ENCODE peak calls at places on chromosomes 2 and 18, in eight cellular contexts. K, V, O, N, Y, W, C and T are unnamed samples.

GRCh38 chr2:218963597-218963996 is 4.1 kb downstream of the CDK5R2 start:
- DNase-seq in Y (no peak), K (no peak), V (no peak), C (no peak), O (no peak), W (no peak), N (no peak), T (no peak)

GRCh38 chr18:44887227-44887631 is 206.5 kb downstream of the SETBP1 start:
- DNase-seq in K (no peak), V (peak; percentile 7), N (no peak), Y (no peak), C (no peak), O (peak; percentile 71), W (no peak), T (peak; percentile 55)

GRCh38 chr2:237096911-237097310 is 11.2 kb downstream of the COPS8 start:
- DNase-seq in W (no peak), K (peak; percentile 60), V (no peak), C (no peak), Y (no peak), O (no peak), N (no peak), T (no peak)

GRCh38 chr2:38596229-38596628 is 6.5 kb downstream of the HNRNPLL start:
- DNase-seq in O (no peak), C (no peak), N (no peak), V (no peak), W (no peak), K (no peak), Y (no peak), T (no peak)

GRCh38 chr2:200624660-200625059 is 38.8 kb downstream of the AOX1 start:
- DNase-seq in N (no peak), V (no peak), O (no peak), K (no peak), Y (no peak), C (no peak), W (no peak), T (no peak)

GRCh38 chr2:37854676-37855282 is 70.3 kb upstream of the RMDN2 start:
- DNase-seq in V (no peak), O (no peak), N (no peak), Y (no peak), K (no peak), C (no peak), W (no peak), T (no peak)

GRCh38 chr18:49476664-49477411 is 10.2 kb downstream of the C18orf32 start:
- DNase-seq in Y (no peak), N (no peak), K (no peak), C (no peak), O (no peak), V (peak; percentile 8), W (no peak), T (peak; percentile 50)

GRCh38 chr2:188773075-188773474 is 201.1 kb upstream of the COL3A1 start:
- DNase-seq in V (no peak), Y (no peak), K (no peak), W (no peak), O (no peak), C (no peak), N (no peak), T (no peak)

GRCh38 chr18:59546164-59546563 is 151.1 kb downstream of the CCBE1 start:
- DNase-seq in K (no peak), W (no peak), C (no peak), V (no peak), Y (no peak), O (peak; percentile 22), N (no peak), T (no peak)

DNA sequence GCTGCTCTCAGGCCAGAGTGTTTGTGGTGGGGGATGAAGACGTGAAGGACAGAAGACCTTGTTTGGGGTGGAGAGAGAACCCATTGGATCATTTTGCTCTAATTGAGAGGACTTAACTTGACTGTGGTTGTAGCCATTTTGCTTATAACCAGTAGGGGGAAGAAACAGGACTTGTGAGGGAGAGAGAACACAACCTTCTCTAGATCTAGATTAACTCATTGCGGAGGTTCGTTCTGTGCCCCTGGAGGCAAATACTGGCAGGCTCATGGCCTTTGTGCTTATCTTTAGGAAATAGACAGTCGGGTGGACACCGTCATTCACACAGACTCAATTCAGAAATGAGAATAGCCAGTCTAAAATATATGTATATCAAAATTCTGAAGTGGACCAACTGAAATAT is 147.0 kb upstream of the LHCGR start:
- DNase-seq in W (no peak), V (no peak), K (no peak), O (no peak), Y (no peak), N (no peak), C (no peak), T (no peak)
- TF ChIP-seq CTCF in W (no peak), V (no peak), K (no peak), O (no peak), Y (no peak), N (no peak), C (no peak), T (no peak)

GRCh38 chr2:216172493-216172892 is 63.3 kb downstream of the XRCC5 start:
- DNase-seq in N (no peak), W (no peak), Y (no peak), K (no peak), V (no peak), O (no peak), C (no peak), T (no peak)

GRCh38 chr2:216170362-216170761 is 61.2 kb downstream of the XRCC5 start:
- DNase-seq in C (no peak), K (no peak), N (no peak), V (no peak), Y (no peak), W (no peak), O (no peak), T (no peak)

GRCh38 chr2:216169087-216169486 is 59.9 kb downstream of the XRCC5 start:
- DNase-seq in C (no peak), K (no peak), O (no peak), N (no peak), V (no peak), Y (no peak), W (no peak), T (no peak)

DNA sequence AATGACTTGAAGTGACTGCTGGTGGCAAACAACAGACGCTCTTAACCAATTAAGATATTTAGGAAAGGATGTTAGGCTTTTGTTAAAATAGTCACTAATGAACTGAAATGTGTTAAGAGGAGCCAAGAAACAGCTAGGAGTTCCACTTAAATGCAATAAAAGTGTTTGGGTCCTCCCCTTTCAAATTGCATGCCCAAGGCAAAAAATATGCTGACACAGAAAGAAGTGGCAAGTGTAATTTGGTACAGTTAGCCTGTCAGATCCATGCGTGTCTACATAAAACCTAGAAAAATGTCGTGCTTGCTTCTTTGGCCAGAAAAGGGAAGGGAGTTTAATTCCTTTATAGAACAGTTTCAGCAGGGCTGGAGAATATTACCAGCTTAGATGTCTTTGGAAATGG is 61.9 kb downstream of the XRCC5 start:
- DNase-seq in W (no peak), N (no peak), V (no peak), Y (no peak), K (no peak), O (no peak), C (no peak), T (no peak)
- H3K36me3 ChIP-seq in W (peaks cover 83% of the 10 kb centered on the region), N (peaks cover 16% of the 10 kb centered on the region), V (peaks cover 26% of the 10 kb centered on the region), Y (peaks cover 11% of the 10 kb centered on the region), K (peaks cover 67% of the 10 kb centered on the region), O (peaks cover 24% of the 10 kb centered on the region), C (peaks cover 100% of the 10 kb centered on the region), T (no peaks in the 10 kb centered on the region)

GRCh38 chr2:26614205-26615128 is 26.7 kb downstream of the CIB4 start:
- DNase-seq in C (no peak), K (no peak), V (no peak), Y (no peak), N (no peak), W (no peak), O (no peak), T (no peak)

GRCh38 chr2:26616032-26616863 is 24.9 kb downstream of the CIB4 start:
- DNase-seq in V (no peak), W (no peak), N (no peak), Y (no peak), K (no peak), O (no peak), C (no peak), T (no peak)

GRCh38 chr2:26613241-26614204 is 27.6 kb downstream of the CIB4 start:
- DNase-seq in C (no peak), Y (no peak), O (peak; percentile 28), N (no peak), W (no peak), V (no peak), K (no peak), T (no peak)

GRCh38 chr2:26616864-26617135 is 24.4 kb downstream of the CIB4 start:
- DNase-seq in K (no peak), V (no peak), O (no peak), C (no peak), W (no peak), Y (no peak), N (no peak), T (no peak)

DNA sequence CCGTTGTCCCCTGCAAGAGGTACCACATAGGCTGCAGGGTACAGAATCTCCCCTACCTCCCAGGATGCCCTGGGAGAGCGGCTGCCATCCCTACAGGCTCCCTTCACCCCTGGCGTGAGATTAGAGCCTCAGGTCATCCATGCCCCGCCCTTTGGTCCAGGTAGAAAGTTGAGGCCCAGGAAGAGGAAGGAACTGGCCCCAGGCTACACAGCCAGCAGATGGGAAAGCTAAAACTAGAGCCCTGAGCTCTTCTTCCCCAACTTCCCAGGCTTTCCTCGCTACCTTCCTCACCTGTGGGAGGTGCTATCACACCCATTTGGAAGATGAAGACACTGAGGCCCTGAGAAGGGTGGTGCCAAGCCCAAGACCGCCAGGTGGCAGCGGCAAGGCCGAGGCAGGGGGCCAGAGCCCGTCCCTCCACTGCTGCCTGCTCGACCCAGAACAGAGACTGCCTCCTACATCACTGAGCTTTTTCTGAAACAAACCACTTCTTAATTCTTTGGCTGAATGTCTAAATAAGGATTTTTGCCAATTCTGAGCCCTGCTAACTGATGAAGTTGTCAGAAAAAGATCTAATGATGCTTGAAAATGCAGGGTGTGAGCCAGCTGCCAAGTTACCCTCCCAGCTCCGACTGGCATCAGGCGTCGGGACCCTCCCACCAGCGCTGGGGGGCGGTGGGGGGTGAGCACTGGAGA is 25.7 kb downstream of the CIB4 start:
- DNase-seq in V (no peak), N (no peak), W (no peak), Y (no peak), K (no peak), O (no peak), C (no peak), T (no peak)
- TF ChIP-seq CTCF in V (no peak), N (no peak), W (no peak), Y (no peak), K (no peak), O (peak; percentile 17), C (no peak), T (no peak)

GRCh38 chr2:88857274-88857741 is 165.8 kb downstream of the RPIA start:
- DNase-seq in W (no peak), Y (no peak), V (no peak), O (no peak), N (no peak), C (peak; percentile 79), K (no peak), T (no peak)

GRCh38 chr2:88856409-88857135 is 165.1 kb downstream of the RPIA start:
- DNase-seq in Y (no peak), W (no peak), C (peak; percentile 81), V (no peak), O (no peak), K (no peak), N (no peak), T (no peak)

GRCh38 chr2:88859461-88859860 is 168.0 kb downstream of the RPIA start:
- DNase-seq in O (no peak), Y (no peak), C (peak; percentile 86), V (no peak), K (no peak), N (no peak), W (no peak), T (no peak)

GRCh38 chr2:88857951-88858406 is 166.5 kb downstream of the RPIA start:
- DNase-seq in O (peak; percentile 6), C (peak; percentile 95), V (peak; percentile 4), N (no peak), K (no peak), W (no peak), Y (no peak), T (peak; percentile 54)

GRCh38 chr2:88860421-88861075 is 169.1 kb downstream of the RPIA start:
- DNase-seq in N (no peak), C (peak; percentile 62), W (no peak), V (no peak), O (no peak), K (no peak), Y (no peak), T (no peak)
- H3K36me3 ChIP-seq in N (no peaks in the 10 kb centered on the region), C (peaks cover 63% of the 10 kb centered on the region), W (no peaks in the 10 kb centered on the region), V (no peaks in the 10 kb centered on the region), O (no peaks in the 10 kb centered on the region), K (no peaks in the 10 kb centered on the region), Y (no peaks in the 10 kb centered on the region), T (no peaks in the 10 kb centered on the region)